ENCODE peak calls at places on chromosomes 4 and X, in four cellular contexts. E is activated CD4-positive, alpha-beta T cell treated with anti-CD3 and anti-CD28 coated beads, Interleukin-2, amount 50 U/mL, for 1 hour; T is NCI-H774; U is retinal pigment epithelial cell. Y is an unnamed sample.

GRCh38 chr4:152102184-152103000 is 341.6 kb upstream of the GATB start:
- DNase-seq in E (no peak), T (no peak), U (peak; percentile 20), Y (no peak)

GRCh38 chrX:94365736-94366135 is 691.7 kb downstream of the FAM133A start:
- DNase-seq in E (no peak), T (no peak), U (no peak), Y (no peak)

GRCh38 chr4:159764343-159764952 is 661.6 kb downstream of the RAPGEF2 start:
- DNase-seq in E (no peak), T (no peak), U (peak; percentile 46), Y (no peak)

GRCh38 chrX:47587091-47587891 is 5.1 kb downstream of the TIMP1 start:
- DNase-seq in E (no peak), T (no peak), U (no peak), Y (no peak)

GRCh38 chr4:2829321-2829932 is 14.2 kb upstream of the ADD1 start:
- DNase-seq in E (no peak), T (no peak), U (no peak), Y (no peak)

GRCh38 chr4:53490965-53491622 is 100.2 kb downstream of the LNX1 start:
- DNase-seq in E (no peak), T (peak; percentile 12), U (peak; percentile 81), Y (no peak)

GRCh38 chr4:48031802-48032525 is 15.4 kb downstream of the NIPAL1 start:
- DNase-seq in E (no peak), T (no peak), U (peak; percentile 81), Y (peak; percentile 66)

GRCh38 chr4:177455591-177455990 is 13.4 kb upstream of the AGA start:
- DNase-seq in E (no peak), T (no peak), U (no peak), Y (no peak)

GRCh38 chr4:139900964-139901376 is 235.4 kb downstream of the MGST2 start:
- DNase-seq in E (no peak), T (no peak), U (no peak), Y (no peak)

GRCh38 chrX:136865270-136866168 is 15.0 kb downstream of the RBMX start:
- DNase-seq in E (no peak), T (no peak), U (no peak), Y (no peak)

GRCh38 chr4:176444741-176445140 is 125.0 kb downstream of the SPCS3 start:
- DNase-seq in E (no peak), T (no peak), U (no peak), Y (no peak)

GRCh38 chr4:9916346-9916745 is 105.0 kb downstream of the SLC2A9 start:
- DNase-seq in E (no peak), T (no peak), U (no peak), Y (no peak)

GRCh38 chrX:21374163-21374993 is at the start of gene CNKSR2:
- DNase-seq in E (peak; percentile 59), T (peak; percentile 72), U (no peak), Y (no peak)

GRCh38 chrX:40107291-40108083 is 9.7 kb upstream of the BCOR start:
- DNase-seq in E (no peak), T (peak; percentile 54), U (peak; percentile 65), Y (peak; percentile 71)

GRCh38 chrX:108323751-108324150 is 114.5 kb downstream of the COL4A6 start:
- DNase-seq in E (no peak), T (no peak), U (no peak), Y (no peak)

GRCh38 chr4:20256381-20256881 is 4.7 kb downstream of the SLIT2 start:
- DNase-seq in E (no peak), T (no peak), U (no peak), Y (no peak)

GRCh38 chr4:77821775-77822174 is 2.6 kb upstream of the CNOT6L start:
- DNase-seq in E (peak; percentile 40), T (no peak), U (no peak), Y (no peak)

GRCh38 chr4:78032446-78032845 is 24.7 kb upstream of the FRAS1 start:
- DNase-seq in E (no peak), T (peak; percentile 94), U (no peak), Y (no peak)

GRCh38 chrX:107675823-107676555 is 47.7 kb downstream of the PRPS1 start:
- DNase-seq in E (no peak), T (no peak), U (no peak), Y (peak; percentile 56)

GRCh38 chrX:140762061-140762460 is 52.5 kb downstream of the LINC00632 start:
- DNase-seq in E (peak; percentile 1), T (peak; percentile 11), U (peak; percentile 31), Y (no peak)

GRCh38 chrX:70452143-70452733 is 7.6 kb downstream of the DLG3 start:
- DNase-seq in E (peak; percentile 47), T (peak; percentile 8), U (no peak), Y (peak; percentile 4)

GRCh38 chrX:134572816-134573682 is 85.2 kb downstream of the PLAC1 start:
- DNase-seq in E (no peak), T (no peak), U (no peak), Y (no peak)

GRCh38 chrX:101617211-101618191 is at the start of gene ARMCX6:
- DNase-seq in E (peak; percentile 67), T (peak; percentile 19), U (no peak), Y (peak; percentile 59)

GRCh38 chrX:67893931-67894330 is 350.1 kb downstream of the AR start:
- DNase-seq in E (no peak), T (no peak), U (no peak), Y (no peak)

GRCh38 chr4:81164623-81165416 is 50.2 kb downstream of the PRKG2 start:
- DNase-seq in E (no peak), T (no peak), U (no peak), Y (no peak)

GRCh38 chr4:76930721-76931481 is 18.7 kb upstream of the SEPTIN11 start:
- DNase-seq in E (no peak), T (no peak), U (no peak), Y (no peak)

GRCh38 chr4:185708348-185708747 is 103.6 kb downstream of the SORBS2 start:
- DNase-seq in E (no peak), T (no peak), U (peak; percentile 73), Y (no peak)

GRCh38 chr4:89000844-89001360 is 56.1 kb downstream of the FAM13A start:
- DNase-seq in E (no peak), T (peak; percentile 78), U (no peak), Y (no peak)

Y was measured in gastrocnemius medialis.